ENCODE peak calls at places on chromosomes 16 and 17, in ten cellular contexts. J is NCI-H524, A is Right ventricle myocardium superior, Z is iris pigment epithelial cell, L is activated T-cell treated with anti-CD3 and anti-CD28 coated beads for 1 hour, I is fibroblast of lung, T is NCI-H1048, P is midbrain, F is germinal center, V is ureter. E is an unnamed sample.

GRCh38 chr16:30184430-30185140 is 1.2 kb downstream of the CORO1A start:
- DNase-seq in L (peak), P (no peak), F (peak), A (peak), J (no peak), Z (no peak), T (no peak), I (no peak), V (peak), E (no peak)

GRCh38 chr17:78541488-78542237 is 35.5 kb downstream of the DNAH17 start:
- DNase-seq in J (no peak), F (no peak), A (no peak), I (peak), Z (peak), L (no peak), V (no peak), T (no peak), P (no peak), E (no peak)

GRCh38 chr17:17846645-17847044 is 9.9 kb upstream of the SREBF1 start:
- DNase-seq in L (no peak), J (no peak), I (no peak), V (no peak), P (no peak), T (no peak), Z (no peak), A (no peak), F (no peak), E (no peak)

GRCh38 chr17:12618557-12618956 is 47.1 kb upstream of the MYOCD start:
- DNase-seq in L (no peak), T (no peak), P (no peak), Z (peak), I (peak), J (no peak), A (no peak), F (no peak), V (no peak), E (no peak)

GRCh38 chr17:48333034-48333491 is 97.0 kb downstream of the SKAP1 start:
- DNase-seq in F (no peak), V (no peak), Z (peak), T (no peak), A (no peak), J (no peak), I (no peak), L (no peak), P (no peak), E (no peak)

GRCh38 chr17:7862692-7863437 is 5.1 kb downstream of the CYB5D1 start:
- DNase-seq in P (peak), V (peak), Z (no peak), J (peak), F (peak), I (peak), A (no peak), L (no peak), T (no peak), E (peak)

GRCh38 chr17:16953841-16954240 is 18.1 kb downstream of the TNFRSF13B start:
- DNase-seq in L (no peak), F (no peak), T (no peak), A (no peak), P (no peak), Z (no peak), I (no peak), V (no peak), J (no peak), E (no peak)

GRCh38 chr17:3535253-3535995 is 22.2 kb downstream of the TRPV3 start:
- DNase-seq in T (no peak), L (peak), I (peak), P (peak), J (peak), V (peak), F (peak), A (peak), Z (peak), E (peak)

GRCh38 chr17:53058031-53058430 is 764.7 kb upstream of the KIF2B start:
- DNase-seq in T (no peak), P (no peak), F (no peak), I (no peak), A (no peak), Z (peak), L (no peak), J (no peak), V (no peak), E (no peak)

GRCh38 chr16:89009343-89010209 is 32.6 kb upstream of the CBFA2T3 start:
- DNase-seq in V (no peak), I (peak), L (no peak), Z (peak), F (no peak), J (no peak), T (no peak), P (no peak), A (peak), E (peak)

GRCh38 chr16:79176987-79177386 is 423.6 kb downstream of the MAF start:
- DNase-seq in P (no peak), J (no peak), F (peak), L (no peak), Z (no peak), A (no peak), T (no peak), V (no peak), I (no peak), E (peak)

GRCh38 chr17:42653179-42654124 is 5.6 kb upstream of the TUBG2 start:
- DNase-seq in P (peak), L (no peak), Z (peak), I (peak), A (peak), F (no peak), T (no peak), V (no peak), J (no peak), E (no peak)

GRCh38 chr16:19143241-19143640 is 24.8 kb upstream of the SYT17 start:
- DNase-seq in V (no peak), A (no peak), L (no peak), J (no peak), Z (no peak), P (no peak), T (no peak), I (peak), F (no peak), E (no peak)